ENCODE peak calls at places on chromosomes 4 and X, in five cellular contexts. U is A549; W is nephron progenitor cell; L is CD4-positive, alpha-beta T cell; I is lower lobe of right lung. B is an unnamed sample.

GRCh38 chr4:168755643-168756482 is 254.2 kb downstream of the CBR4 start:
- DNase-seq in U (no peak), L (no peak), I (no peak), W (no peak), B (no peak)

GRCh38 chr4:128286474-128287158 is 997 bp downstream of the PGRMC2 start:
- DNase-seq in I (no peak), L (peak; percentile 24), U (peak; percentile 49), W (no peak), B (no peak)

GRCh38 chrX:31449975-31450374 is 378.1 kb upstream of the FTHL17 start:
- DNase-seq in L (no peak), W (no peak), U (no peak), I (no peak), B (no peak)

GRCh38 chr4:145320269-145320668 is 139.9 kb upstream of the OTUD4 start:
- DNase-seq in U (no peak), W (no peak), I (no peak), L (no peak), B (no peak)

GRCh38 chr4:75919914-75920313 is 17.7 kb upstream of the PPEF2 start:
- DNase-seq in U (no peak), I (no peak), L (no peak), W (no peak), B (no peak)

GRCh38 chr4:18318682-18319410 is 297.3 kb upstream of the LCORL start:
- DNase-seq in I (peak; percentile 42), W (no peak), U (no peak), L (no peak), B (no peak)

GRCh38 chr4:141609243-141609642 is 27.1 kb upstream of the IL15 start:
- DNase-seq in W (no peak), L (no peak), I (peak; percentile 50), U (no peak), B (no peak)

GRCh38 chr4:103076777-103077347 is 301 bp upstream of the SLC9B2 start:
- DNase-seq in W (no peak), L (no peak), U (no peak), I (no peak), B (no peak)

GRCh38 chr4:182225257-182225852 is 17.8 kb upstream of the TENM3 start:
- DNase-seq in I (no peak), L (no peak), W (no peak), U (no peak), B (no peak)

GRCh38 chr4:1583051-1583785 is 100.9 kb downstream of the FAM53A start:
- DNase-seq in W (peak; percentile 3), U (no peak), I (peak; percentile 35), L (no peak), B (no peak)

GRCh38 chr4:39526810-39527295 is 386 bp downstream of the UGDH start:
- DNase-seq in I (no peak), W (no peak), U (no peak), L (no peak), B (no peak)

GRCh38 chr4:106746451-106746850 is 289.7 kb downstream of the DKK2 start:
- DNase-seq in L (no peak), I (no peak), W (no peak), U (no peak), B (no peak)

GRCh38 chrX:57752866-57753265 is 72.8 kb upstream of the NLRP2B start:
- DNase-seq in I (no peak), U (no peak), W (no peak), L (no peak), B (no peak)
- TF ChIP-seq CTCF in I (no peak), U (no peak), W (no peak), L (no peak), B (peak; percentile 18)

GRCh38 chrX:2863646-2864045 is 34.9 kb downstream of the GYG2 start:
- DNase-seq in I (no peak), U (no peak), W (no peak), L (no peak), B (no peak)

GRCh38 chrX:2862404-2862803 is 33.7 kb downstream of the GYG2 start:
- DNase-seq in L (no peak), U (no peak), I (no peak), W (no peak), B (no peak)

GRCh38 chrX:2870650-2871049 is 41.9 kb downstream of the GYG2 start:
- DNase-seq in W (no peak), I (no peak), U (no peak), L (no peak), B (no peak)

GRCh38 chrX:2871817-2872216 is 43.1 kb downstream of the GYG2 start:
- DNase-seq in I (no peak), U (no peak), W (no peak), L (no peak), B (no peak)

GRCh38 chrX:2867191-2867590 is 38.5 kb downstream of the GYG2 start:
- DNase-seq in L (no peak), W (no peak), I (no peak), U (no peak), B (no peak)
- TF ChIP-seq CTCF in L (no peak), W (no peak), I (no peak), U (no peak), B (no peak)

GRCh38 chr4:3318561-3319021 is 25.8 kb downstream of the RGS12 start:
- DNase-seq in W (no peak), U (no peak), I (no peak), L (no peak), B (peak; percentile 34)
- TF ChIP-seq CTCF in W (peak; percentile 13), U (no peak), I (no peak), L (no peak), B (no peak)

GRCh38 chr4:164027805-164028204 is 533.3 kb downstream of the TMA16 start:
- DNase-seq in U (no peak), W (no peak), L (no peak), I (no peak), B (no peak)

GRCh38 chr4:164021947-164022346 is 527.5 kb downstream of the TMA16 start:
- DNase-seq in U (no peak), L (no peak), W (no peak), I (no peak), B (no peak)

GRCh38 chr4:164023214-164023613 is 528.7 kb downstream of the TMA16 start:
- DNase-seq in W (no peak), I (no peak), L (no peak), U (no peak), B (no peak)
- TF ChIP-seq CTCF in W (no peak), I (no peak), L (no peak), U (no peak), B (no peak)

DNA sequence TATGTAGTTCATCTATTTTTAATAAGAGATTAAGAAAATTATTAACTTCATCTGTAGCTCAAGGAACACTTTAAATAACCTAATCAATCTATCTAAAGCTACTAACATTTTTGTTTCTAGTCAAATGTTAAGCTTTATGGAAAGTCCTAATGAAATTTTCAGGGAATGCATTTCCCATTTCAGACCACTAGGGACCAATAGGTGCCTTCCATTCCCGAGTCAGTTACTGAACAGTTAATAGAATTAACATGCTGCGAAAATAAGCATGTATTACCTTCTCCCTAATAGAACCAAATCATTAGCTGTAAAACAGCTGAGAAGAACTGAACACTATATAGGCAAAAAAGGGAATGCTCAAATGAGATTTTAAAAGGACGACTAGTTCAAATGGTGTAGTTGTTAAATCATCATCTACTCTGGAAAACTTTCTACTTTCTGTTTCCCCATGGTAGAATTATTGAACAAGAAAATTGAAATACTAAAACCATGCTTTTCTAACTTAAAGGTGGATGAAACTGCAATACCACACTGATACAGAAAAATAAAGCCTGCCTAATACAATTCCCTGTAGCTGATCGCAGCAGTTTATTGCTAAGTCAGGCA is 22.5 kb downstream of the STX18 start:
- DNase-seq in W (no peak), U (peak; percentile 10), L (no peak), I (no peak), B (no peak)
- TF ChIP-seq CTCF in W (peak; percentile 70), U (peak; percentile 33), L (peak; percentile 36), I (peak; percentile 41), B (peak; percentile 78)

DNA sequence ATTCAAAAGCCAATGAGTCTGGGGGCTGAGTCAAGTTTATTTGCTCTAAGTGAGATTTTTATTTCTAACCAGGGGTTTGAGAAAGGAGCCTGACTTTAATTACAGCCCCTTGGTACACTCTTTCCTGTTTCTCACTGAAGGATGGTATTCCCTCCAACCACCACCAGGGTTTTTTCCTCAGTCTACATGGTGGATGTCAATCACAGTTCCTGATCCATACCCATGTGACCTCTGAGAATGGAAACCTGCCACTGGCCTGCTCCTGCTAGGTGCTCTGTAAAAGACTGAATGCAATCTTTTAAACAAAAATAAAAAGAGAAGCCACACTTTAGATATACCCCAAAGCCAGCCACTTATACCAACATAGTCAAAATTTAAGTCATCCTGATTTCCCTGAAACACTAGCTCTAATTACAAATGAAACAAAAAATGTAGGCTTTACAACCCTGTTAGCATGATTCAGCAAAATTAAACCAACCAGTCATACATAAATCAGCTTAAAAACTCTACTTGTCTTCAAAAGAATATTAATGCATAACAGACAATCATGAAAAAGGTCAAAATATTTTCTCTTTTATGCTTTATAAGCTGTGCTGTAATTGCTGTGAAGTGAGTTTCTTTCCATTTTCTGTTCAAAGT is 112.1 kb upstream of the NWD2 start:
- DNase-seq in L (no peak), U (no peak), I (no peak), W (no peak), B (no peak)
- TF ChIP-seq CTCF in L (no peak), U (no peak), I (no peak), W (peak; percentile 34), B (peak; percentile 66)

DNA sequence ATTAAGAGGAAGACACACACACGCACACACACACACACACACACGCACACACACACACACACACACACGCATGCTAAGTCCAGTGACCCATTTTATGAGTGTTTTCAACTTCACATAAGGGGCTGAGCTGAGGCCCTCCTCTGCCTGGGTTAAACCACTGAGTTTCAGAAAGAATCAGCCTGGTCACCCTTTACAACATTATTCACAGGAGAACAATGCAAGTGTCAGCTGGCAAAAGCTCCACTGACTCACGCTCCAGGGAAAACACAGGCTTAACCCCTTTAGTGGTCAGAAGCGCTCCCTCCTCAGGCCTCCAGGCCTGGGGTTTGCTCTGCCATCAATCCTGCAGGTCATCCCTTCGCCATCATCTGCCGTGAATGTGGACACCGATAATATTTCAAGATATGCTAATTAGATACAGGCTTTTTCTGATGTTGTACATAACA is 46.9 kb downstream of the ACOX3 start:
- DNase-seq in U (peak; percentile 52), I (no peak), W (no peak), L (no peak), B (no peak)
- TF ChIP-seq CTCF in U (no peak), I (no peak), W (no peak), L (no peak), B (no peak)

DNA sequence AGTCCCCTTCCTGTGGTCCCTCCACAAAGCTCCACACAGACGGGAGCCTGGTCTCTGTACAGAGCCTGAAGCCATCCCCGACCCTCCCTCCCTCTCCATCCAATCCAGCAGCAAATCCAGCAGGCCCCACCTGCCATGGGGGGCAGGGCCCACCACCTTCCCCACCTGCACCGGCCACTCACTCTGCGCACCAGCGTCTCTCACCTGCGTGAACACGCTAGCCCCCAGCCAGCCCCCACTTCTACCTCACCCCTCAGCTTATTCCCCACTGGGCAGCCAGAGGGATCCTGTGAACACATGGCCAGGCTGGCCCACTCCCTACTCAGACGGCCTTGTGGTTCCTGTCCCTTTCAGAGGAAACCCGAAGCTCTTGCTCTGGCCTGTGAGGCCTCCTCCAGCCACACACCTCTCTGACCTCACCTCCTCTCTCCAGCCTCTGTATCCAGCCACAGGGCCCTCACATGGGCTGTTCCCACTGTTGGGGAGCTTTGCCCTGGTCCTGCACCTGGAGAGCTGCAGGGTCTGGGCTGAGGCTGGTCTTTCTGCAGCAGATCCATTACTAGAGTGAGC is 70.9 kb downstream of the WFS1 start:
- DNase-seq in L (no peak), U (no peak), I (no peak), W (no peak), B (no peak)
- TF ChIP-seq CTCF in L (no peak), U (no peak), I (no peak), W (no peak), B (no peak)

GRCh38 chrX:85611926-85612325 is 232.5 kb upstream of the POF1B start:
- DNase-seq in I (no peak), U (peak; percentile 2), W (no peak), L (no peak), B (no peak)
- TF ChIP-seq CTCF in I (no peak), U (peak; percentile 36), W (peak; percentile 26), L (no peak), B (peak; percentile 39)